ENCODE peak calls at places on chromosomes 16 and 17, in eight cellular contexts. U is heart left ventricle; S is effector memory CD4-positive, alpha-beta T cell; P is MM.1S; R is thoracic aorta; H is endodermal cell; E is Panc1; V is SJSA1. X is an unnamed sample.

GRCh38 chr17:58246104-58246740 is 7.8 kb downstream of the LPO start:
- DNase-seq in R (no peak), U (no peak), V (no peak), P (no peak), S (no peak), H (peak; percentile 43), E (no peak), X (no peak)

GRCh38 chr16:13798211-13798610 is 121.7 kb upstream of the ERCC4 start:
- DNase-seq in R (no peak), V (no peak), E (no peak), P (no peak), S (no peak), H (no peak), U (no peak), X (no peak)

GRCh38 chr16:3051009-3051408 is 4.6 kb downstream of the MMP25 start:
- DNase-seq in V (no peak), P (no peak), R (no peak), E (no peak), S (no peak), U (no peak), H (no peak), X (no peak)

GRCh38 chr16:68785715-68786114 is 48.6 kb downstream of the CDH1 start:
- DNase-seq in V (no peak), P (no peak), H (no peak), R (no peak), U (no peak), S (no peak), E (no peak), X (no peak)

GRCh38 chr17:74478369-74479100 is 12.1 kb downstream of the CD300A start:
- DNase-seq in R (no peak), H (no peak), P (no peak), E (no peak), U (no peak), V (no peak), S (peak; percentile 19), X (no peak)

GRCh38 chr17:39863918-39864746 is at the start of gene IKZF3:
- DNase-seq in P (peak; percentile 92), V (peak; percentile 27), R (no peak), H (peak; percentile 95), U (peak; percentile 28), E (no peak), S (peak; percentile 82), X (no peak)

GRCh38 chr16:87278191-87279093 is 38.8 kb downstream of the C16orf95 start:
- DNase-seq in P (no peak), E (peak; percentile 24), V (peak; percentile 73), U (peak; percentile 76), S (peak; percentile 3), H (peak; percentile 96), R (peak; percentile 33), X (peak; percentile 81)

GRCh38 chr17:76556759-76557367 is 17.0 kb downstream of the PRCD start:
- DNase-seq in V (no peak), P (peak; percentile 43), U (no peak), E (no peak), R (no peak), S (peak; percentile 34), H (peak; percentile 52), X (no peak)

GRCh38 chr16:361872-362701 is 8.3 kb downstream of the MRPL28 start:
- DNase-seq in U (peak; percentile 70), P (peak; percentile 78), H (peak; percentile 93), S (peak; percentile 40), E (peak; percentile 47), R (no peak), V (peak; percentile 61), X (peak; percentile 58)

GRCh38 chr17:74547736-74548135 is 1.8 kb upstream of the CD300C start:
- DNase-seq in P (no peak), H (no peak), U (no peak), V (no peak), R (no peak), E (no peak), S (no peak), X (no peak)

GRCh38 chr16:67561501-67561823 is 864 bp upstream of the CTCF start:
- DNase-seq in V (no peak), S (no peak), H (no peak), U (no peak), P (no peak), R (no peak), E (no peak), X (no peak)

GRCh38 chr16:67558859-67559258 is 3.5 kb upstream of the CTCF start:
- DNase-seq in P (no peak), U (no peak), S (no peak), H (no peak), R (no peak), V (no peak), E (no peak), X (no peak)

GRCh38 chr16:67562526-67562917 is at the start of gene CTCF:
- DNase-seq in S (peak; percentile 82), U (peak; percentile 89), V (no peak), P (peak; percentile 85), H (no peak), E (no peak), R (no peak), X (peak; percentile 83)

GRCh38 chr16:67561824-67562525 is 351 bp upstream of the CTCF start:
- DNase-seq in S (peak; percentile 95), V (peak; percentile 98), E (peak; percentile 65), P (peak; percentile 98), H (peak; percentile 97), R (peak; percentile 87), U (peak; percentile 97), X (peak; percentile 97)

GRCh38 chr16:67560827-67561342 is 1.4 kb upstream of the CTCF start:
- DNase-seq in H (no peak), E (no peak), U (no peak), V (no peak), R (no peak), S (no peak), P (no peak), X (no peak)
- H3K27ac ChIP-seq in H (no peak overlapping the region), E (peak overlapping the region; percentile 89), U (no peak overlapping the region), V (no peak overlapping the region), R (peak overlapping the region; percentile 89), S (peak overlapping the region; percentile 79), P (peak overlapping the region; percentile 75), X (no peak overlapping the region)

GRCh38 chr17:17446666-17447155 is 30.1 kb upstream of the MED9 start:
- DNase-seq in E (no peak), H (peak; percentile 61), P (no peak), U (no peak), V (no peak), R (no peak), S (no peak), X (no peak)

GRCh38 chr17:17447264-17447663 is 29.5 kb upstream of the MED9 start:
- DNase-seq in U (no peak), R (no peak), H (peak; percentile 50), E (no peak), S (no peak), V (no peak), P (no peak), X (no peak)

GRCh38 chr17:17448076-17448475 is 28.7 kb upstream of the MED9 start:
- DNase-seq in P (no peak), R (no peak), H (peak; percentile 20), E (no peak), S (no peak), U (no peak), V (no peak), X (no peak)

GRCh38 chr17:17445296-17445924 is 31.4 kb upstream of the MED9 start:
- DNase-seq in S (no peak), R (no peak), H (peak; percentile 67), U (no peak), P (no peak), V (no peak), E (no peak), X (no peak)

GRCh38 chr17:17445925-17446665 is 30.7 kb upstream of the MED9 start:
- DNase-seq in H (peak; percentile 72), U (no peak), V (peak; percentile 96), E (peak; percentile 98), R (no peak), P (no peak), S (no peak), X (no peak)
- H3K27ac ChIP-seq in H (no peak overlapping the region), U (no peak overlapping the region), V (peak overlapping the region; percentile 72), E (peak overlapping the region; percentile 44), R (no peak overlapping the region), P (no peak overlapping the region), S (no peak overlapping the region), X (no peak overlapping the region)

GRCh38 chr16:79947771-79948170 is 347.2 kb upstream of the MAF start:
- DNase-seq in V (no peak), U (no peak), S (no peak), E (no peak), H (no peak), P (peak; percentile 46), R (no peak), X (no peak)

GRCh38 chr16:79949417-79949816 is 348.9 kb upstream of the MAF start:
- DNase-seq in R (no peak), U (no peak), H (no peak), S (no peak), E (no peak), V (no peak), P (peak; percentile 60), X (no peak)

GRCh38 chr16:79954920-79955705 is 354.6 kb upstream of the MAF start:
- DNase-seq in H (no peak), R (no peak), V (no peak), E (no peak), P (no peak), S (no peak), U (no peak), X (no peak)

DNA sequence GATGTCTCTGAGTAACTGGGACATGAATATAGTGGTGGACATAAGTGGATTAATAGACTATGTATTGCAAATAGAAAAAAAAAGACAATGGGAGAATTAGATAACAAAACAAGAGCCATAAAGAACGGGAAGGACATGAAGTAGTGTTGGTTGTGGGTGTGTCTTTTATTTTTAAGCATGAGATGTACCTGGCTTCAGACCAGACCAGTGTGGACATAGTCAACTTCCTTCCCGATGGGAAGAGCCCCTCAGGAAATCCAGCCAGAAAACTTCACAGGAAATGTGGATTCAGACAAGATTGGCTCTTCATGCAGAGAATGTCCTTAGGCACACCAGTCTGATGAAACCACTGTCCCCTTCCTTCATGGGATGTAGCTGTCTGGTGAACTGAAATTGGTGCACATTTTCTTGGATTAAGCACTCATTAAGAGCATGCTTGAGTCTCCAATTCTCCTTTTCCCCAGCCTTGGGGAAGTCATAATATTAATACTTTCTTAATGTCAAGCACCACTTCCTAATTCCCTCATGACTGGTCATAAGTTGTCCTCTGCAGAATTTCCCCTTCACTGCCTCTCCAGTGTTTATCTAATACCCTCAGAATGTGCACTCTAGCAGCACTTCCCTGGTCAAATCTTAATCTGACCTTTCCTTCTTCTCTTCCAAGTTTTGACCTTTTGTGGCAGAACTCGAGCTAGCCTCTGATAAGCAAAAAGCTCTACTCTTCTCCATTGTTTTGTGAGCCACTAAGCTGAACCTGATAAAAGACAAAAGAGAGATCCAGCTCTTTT is 350.6 kb upstream of the MAF start:
- DNase-seq in H (no peak), P (no peak), S (no peak), E (no peak), U (no peak), R (no peak), V (no peak), X (no peak)
- H3K27ac ChIP-seq in H (no peak overlapping the region), P (no peak overlapping the region), S (no peak overlapping the region), E (no peak overlapping the region), U (no peak overlapping the region), R (no peak overlapping the region), V (no peak overlapping the region), X (no peak overlapping the region)

DNA sequence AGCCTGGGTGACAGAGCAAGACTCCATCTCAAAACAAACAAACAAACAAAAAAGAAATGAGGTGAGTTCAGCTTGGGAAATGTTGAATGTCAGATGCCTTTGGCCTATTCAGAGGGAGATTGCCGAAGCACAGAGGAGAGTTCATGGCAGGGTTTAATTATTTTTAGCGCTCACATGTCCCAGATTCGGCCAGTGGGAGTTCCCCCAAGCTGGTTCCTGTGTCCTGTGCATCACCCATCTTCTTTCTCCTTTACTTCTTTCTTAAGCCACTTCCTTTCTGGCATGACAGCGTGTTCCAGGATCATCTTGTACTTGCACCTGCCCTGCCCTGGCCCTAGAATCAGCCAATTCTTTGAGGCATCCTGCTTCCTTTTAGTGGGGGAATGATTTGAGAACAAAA is 9.2 kb downstream of the MPV17L start:
- DNase-seq in R (no peak), U (no peak), S (no peak), H (no peak), E (no peak), P (peak; percentile 23), V (no peak), X (no peak)
- H3K27ac ChIP-seq in R (no peak overlapping the region), U (peak overlapping the region; percentile 77), S (no peak overlapping the region), H (no peak overlapping the region), E (no peak overlapping the region), P (no peak overlapping the region), V (no peak overlapping the region), X (no peak overlapping the region)

X was measured in substantia nigra.